ENCODE peak calls at places on chromosomes 2 and 18, in six cellular contexts. One of them, this sample, is unnamed.

GRCh38 chr2:153543639-153544071 is 65.1 kb upstream of the RPRM start:
- DNase-seq in stomach: no peak
- DNase-seq in fibroblast of lung: no peak
- DNase-seq in cardiac muscle cell: no peak
- DNase-seq in right lobe of liver: no peak
- DNase-seq in ascending aorta: no peak
- DNase-seq in this sample: no peak

GRCh38 chr2:240926516-240927389 is 20.6 kb downstream of the CROCC2 start:
- DNase-seq in stomach: peak; percentile 25
- DNase-seq in fibroblast of lung: peak; percentile 48
- DNase-seq in cardiac muscle cell: peak; percentile 50
- DNase-seq in right lobe of liver: no peak
- DNase-seq in ascending aorta: no peak
- DNase-seq in this sample: peak; percentile 28

GRCh38 chr2:119474371-119475224 is 42.9 kb downstream of the TMEM37 start:
- DNase-seq in stomach: peak; percentile 16
- DNase-seq in fibroblast of lung: no peak
- DNase-seq in cardiac muscle cell: no peak
- DNase-seq in right lobe of liver: no peak
- DNase-seq in ascending aorta: no peak
- DNase-seq in this sample: no peak

GRCh38 chr2:236862961-236863728 is 222.5 kb upstream of the COPS8 start:
- DNase-seq in stomach: peak; percentile 14
- DNase-seq in fibroblast of lung: peak; percentile 52
- DNase-seq in cardiac muscle cell: peak; percentile 53
- DNase-seq in right lobe of liver: no peak
- DNase-seq in ascending aorta: no peak
- DNase-seq in this sample: no peak

GRCh38 chr2:118055512-118056164 is 32.6 kb upstream of the INSIG2 start:
- DNase-seq in stomach: no peak
- DNase-seq in fibroblast of lung: no peak
- DNase-seq in cardiac muscle cell: no peak
- DNase-seq in right lobe of liver: no peak
- DNase-seq in ascending aorta: no peak
- DNase-seq in this sample: no peak

GRCh38 chr18:48732767-48733424 is 194.1 kb downstream of the CTIF start:
- DNase-seq in stomach: no peak
- DNase-seq in fibroblast of lung: no peak
- DNase-seq in cardiac muscle cell: no peak
- DNase-seq in right lobe of liver: no peak
- DNase-seq in ascending aorta: no peak
- DNase-seq in this sample: no peak

GRCh38 chr2:53913721-53914120 is 54.0 kb upstream of the GPR75 start:
- DNase-seq in stomach: no peak
- DNase-seq in fibroblast of lung: peak; percentile 32
- DNase-seq in cardiac muscle cell: peak; percentile 67
- DNase-seq in right lobe of liver: no peak
- DNase-seq in ascending aorta: no peak
- DNase-seq in this sample: no peak

GRCh38 chr18:5543854-5544389 is at the start of gene EPB41L3:
- DNase-seq in stomach: no peak
- DNase-seq in fibroblast of lung: peak; percentile 31
- DNase-seq in cardiac muscle cell: peak; percentile 54
- DNase-seq in right lobe of liver: peak; percentile 60
- DNase-seq in ascending aorta: no peak
- DNase-seq in this sample: peak; percentile 75

GRCh38 chr2:134284119-134284670 is 30.3 kb downstream of the MGAT5 start:
- DNase-seq in stomach: no peak
- DNase-seq in fibroblast of lung: peak; percentile 49
- DNase-seq in cardiac muscle cell: no peak
- DNase-seq in right lobe of liver: no peak
- DNase-seq in ascending aorta: no peak
- DNase-seq in this sample: no peak

GRCh38 chr2:69762513-69763494 is 20.9 kb downstream of the ANXA4 start:
- DNase-seq in stomach: peak; percentile 42
- DNase-seq in fibroblast of lung: no peak
- DNase-seq in cardiac muscle cell: peak; percentile 21
- DNase-seq in right lobe of liver: no peak
- DNase-seq in ascending aorta: no peak
- DNase-seq in this sample: peak; percentile 33

GRCh38 chr18:43031169-43031568 is 84.3 kb downstream of the RIT2 start:
- DNase-seq in stomach: no peak
- DNase-seq in fibroblast of lung: no peak
- DNase-seq in cardiac muscle cell: no peak
- DNase-seq in right lobe of liver: no peak
- DNase-seq in ascending aorta: no peak
- DNase-seq in this sample: no peak

GRCh38 chr2:15909736-15910135 is 30.6 kb upstream of the MYCN start:
- DNase-seq in stomach: no peak
- DNase-seq in fibroblast of lung: no peak
- DNase-seq in cardiac muscle cell: no peak
- DNase-seq in right lobe of liver: no peak
- DNase-seq in ascending aorta: no peak
- DNase-seq in this sample: no peak

GRCh38 chr2:209368924-209369323 is 54.9 kb upstream of the MAP2 start:
- DNase-seq in stomach: peak; percentile 74
- DNase-seq in fibroblast of lung: peak; percentile 95
- DNase-seq in cardiac muscle cell: peak; percentile 91
- DNase-seq in right lobe of liver: peak; percentile 54
- DNase-seq in ascending aorta: peak; percentile 19
- DNase-seq in this sample: peak; percentile 38

GRCh38 chr2:17879137-17879912 is 858 bp downstream of the KCNS3 start:
- DNase-seq in stomach: peak; percentile 75
- DNase-seq in fibroblast of lung: peak; percentile 62
- DNase-seq in cardiac muscle cell: peak; percentile 38
- DNase-seq in right lobe of liver: peak; percentile 63
- DNase-seq in ascending aorta: no peak
- DNase-seq in this sample: peak; percentile 85

GRCh38 chr18:57060814-57061213 is 86.1 kb upstream of the BOD1L2 start:
- DNase-seq in stomach: no peak
- DNase-seq in fibroblast of lung: no peak
- DNase-seq in cardiac muscle cell: no peak
- DNase-seq in right lobe of liver: no peak
- DNase-seq in ascending aorta: no peak
- DNase-seq in this sample: no peak

GRCh38 chr2:151728736-151729415 is 5.4 kb downstream of the NEB start:
- DNase-seq in stomach: no peak
- DNase-seq in fibroblast of lung: no peak
- DNase-seq in cardiac muscle cell: no peak
- DNase-seq in right lobe of liver: no peak
- DNase-seq in ascending aorta: no peak
- DNase-seq in this sample: no peak

GRCh38 chr2:123732563-123732962 is 292.5 kb upstream of the CNTNAP5 start:
- DNase-seq in stomach: no peak
- DNase-seq in fibroblast of lung: no peak
- DNase-seq in cardiac muscle cell: no peak
- DNase-seq in right lobe of liver: no peak
- DNase-seq in ascending aorta: no peak
- DNase-seq in this sample: no peak

GRCh38 chr2:199100326-199101110 is 357.2 kb downstream of the SATB2 start:
- DNase-seq in stomach: no peak
- DNase-seq in fibroblast of lung: peak; percentile 49
- DNase-seq in cardiac muscle cell: no peak
- DNase-seq in right lobe of liver: no peak
- DNase-seq in ascending aorta: no peak
- DNase-seq in this sample: no peak

GRCh38 chr18:67615876-67616275 is 99.4 kb upstream of the DSEL start:
- DNase-seq in stomach: no peak
- DNase-seq in fibroblast of lung: no peak
- DNase-seq in cardiac muscle cell: no peak
- DNase-seq in right lobe of liver: no peak
- DNase-seq in ascending aorta: no peak
- DNase-seq in this sample: no peak

GRCh38 chr2:48249093-48249492 is 280.9 kb upstream of the STON1 start:
- DNase-seq in stomach: no peak
- DNase-seq in fibroblast of lung: peak; percentile 92
- DNase-seq in cardiac muscle cell: peak; percentile 76
- DNase-seq in right lobe of liver: no peak
- DNase-seq in ascending aorta: no peak
- DNase-seq in this sample: no peak

GRCh38 chr18:58257461-58257860 is 213.4 kb downstream of the NEDD4L start:
- DNase-seq in stomach: no peak
- DNase-seq in fibroblast of lung: peak; percentile 47
- DNase-seq in cardiac muscle cell: peak; percentile 17
- DNase-seq in right lobe of liver: no peak
- DNase-seq in ascending aorta: no peak
- DNase-seq in this sample: no peak

GRCh38 chr2:112321375-112322320 is 46.3 kb downstream of the ZC3H6 start:
- DNase-seq in stomach: no peak
- DNase-seq in fibroblast of lung: no peak
- DNase-seq in cardiac muscle cell: no peak
- DNase-seq in right lobe of liver: no peak
- DNase-seq in ascending aorta: no peak
- DNase-seq in this sample: no peak

GRCh38 chr2:96147593-96148201 is 2.5 kb upstream of the DUSP2 start:
- DNase-seq in stomach: no peak
- DNase-seq in fibroblast of lung: no peak
- DNase-seq in cardiac muscle cell: no peak
- DNase-seq in right lobe of liver: no peak
- DNase-seq in ascending aorta: peak; percentile 9
- DNase-seq in this sample: no peak

GRCh38 chr18:61153571-61153970 is 179.7 kb upstream of the CDH20 start:
- DNase-seq in stomach: no peak
- DNase-seq in fibroblast of lung: no peak
- DNase-seq in cardiac muscle cell: no peak
- DNase-seq in right lobe of liver: no peak
- DNase-seq in ascending aorta: no peak
- DNase-seq in this sample: no peak

GRCh38 chr18:45249306-45249705 is 366.0 kb upstream of the SLC14A2 start:
- DNase-seq in stomach: no peak
- DNase-seq in fibroblast of lung: peak; percentile 60
- DNase-seq in cardiac muscle cell: peak; percentile 41
- DNase-seq in right lobe of liver: no peak
- DNase-seq in ascending aorta: no peak
- DNase-seq in this sample: no peak

GRCh38 chr2:135657806-135658582 is 83.7 kb upstream of the UBXN4 start:
- DNase-seq in stomach: no peak
- DNase-seq in fibroblast of lung: no peak
- DNase-seq in cardiac muscle cell: no peak
- DNase-seq in right lobe of liver: no peak
- DNase-seq in ascending aorta: no peak
- DNase-seq in this sample: no peak

GRCh38 chr2:226185613-226186211 is 613.9 kb downstream of the IRS1 start:
- DNase-seq in stomach: no peak
- DNase-seq in fibroblast of lung: peak; percentile 97
- DNase-seq in cardiac muscle cell: peak; percentile 91
- DNase-seq in right lobe of liver: no peak
- DNase-seq in ascending aorta: no peak
- DNase-seq in this sample: no peak

GRCh38 chr18:46849007-46849406 is 68.3 kb downstream of the PIAS2 start:
- DNase-seq in stomach: no peak
- DNase-seq in fibroblast of lung: no peak
- DNase-seq in cardiac muscle cell: no peak
- DNase-seq in right lobe of liver: no peak
- DNase-seq in ascending aorta: no peak
- DNase-seq in this sample: no peak
- H3K4me1 ChIP-seq in stomach: no peaks in the 10 kb centered on the region
- H3K4me1 ChIP-seq in fibroblast of lung: no peaks in the 10 kb centered on the region
- H3K4me1 ChIP-seq in cardiac muscle cell: no peaks in the 10 kb centered on the region
- H3K4me1 ChIP-seq in right lobe of liver: no peaks in the 10 kb centered on the region
- H3K4me1 ChIP-seq in ascending aorta: no peaks in the 10 kb centered on the region
- H3K4me1 ChIP-seq in this sample: no peaks in the 10 kb centered on the region

DNA sequence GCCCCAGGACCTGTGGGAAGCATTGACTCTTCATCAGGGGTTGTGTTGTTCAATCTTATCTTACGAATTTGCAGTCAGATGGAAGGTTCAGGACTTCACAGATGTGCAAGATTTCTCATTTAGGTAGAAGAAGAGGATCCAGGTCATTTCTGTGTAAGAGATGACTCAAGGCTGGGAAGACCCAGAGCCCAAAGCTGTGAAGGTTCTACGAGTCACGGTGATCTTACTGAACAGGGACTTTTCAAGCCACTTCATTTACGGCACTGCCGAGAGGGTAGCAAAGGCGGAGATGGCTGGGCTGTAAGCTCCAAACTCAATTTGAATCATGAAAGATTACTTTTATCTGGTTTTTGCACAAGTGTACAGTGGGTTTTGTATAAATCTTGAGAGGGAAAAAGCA is 228.0 kb upstream of the MEX3C start:
- DNase-seq in stomach: no peak
- DNase-seq in fibroblast of lung: no peak
- DNase-seq in cardiac muscle cell: no peak
- DNase-seq in right lobe of liver: no peak
- DNase-seq in ascending aorta: no peak
- DNase-seq in this sample: no peak
- H3K4me3 ChIP-seq in stomach: no peak overlapping the region
- H3K4me3 ChIP-seq in fibroblast of lung: no peak overlapping the region
- H3K4me3 ChIP-seq in cardiac muscle cell: no peak overlapping the region
- H3K4me3 ChIP-seq in right lobe of liver: no peak overlapping the region
- H3K4me3 ChIP-seq in ascending aorta: no peak overlapping the region
- H3K4me3 ChIP-seq in this sample: no peak overlapping the region

GRCh38 chr2:109452318-109453305 is 161.2 kb downstream of the SEPTIN10 start:
- DNase-seq in stomach: no peak
- DNase-seq in fibroblast of lung: no peak
- DNase-seq in cardiac muscle cell: no peak
- DNase-seq in right lobe of liver: no peak
- DNase-seq in ascending aorta: no peak
- DNase-seq in this sample: no peak

GRCh38 chr2:109451671-109452070 is 162.1 kb downstream of the SEPTIN10 start:
- DNase-seq in stomach: no peak
- DNase-seq in fibroblast of lung: no peak
- DNase-seq in cardiac muscle cell: no peak
- DNase-seq in right lobe of liver: no peak
- DNase-seq in ascending aorta: no peak
- DNase-seq in this sample: no peak

GRCh38 chr2:109454764-109455394 is 158.9 kb downstream of the SEPTIN10 start:
- DNase-seq in stomach: no peak
- DNase-seq in fibroblast of lung: no peak
- DNase-seq in cardiac muscle cell: no peak
- DNase-seq in right lobe of liver: no peak
- DNase-seq in ascending aorta: no peak
- DNase-seq in this sample: no peak

GRCh38 chr2:109454304-109454703 is 159.5 kb downstream of the SEPTIN10 start:
- DNase-seq in stomach: no peak
- DNase-seq in fibroblast of lung: no peak
- DNase-seq in cardiac muscle cell: no peak
- DNase-seq in right lobe of liver: no peak
- DNase-seq in ascending aorta: no peak
- DNase-seq in this sample: no peak

GRCh38 chr2:109453596-109453995 is 160.2 kb downstream of the SEPTIN10 start:
- DNase-seq in stomach: no peak
- DNase-seq in fibroblast of lung: no peak
- DNase-seq in cardiac muscle cell: no peak
- DNase-seq in right lobe of liver: peak; percentile 90
- DNase-seq in ascending aorta: no peak
- DNase-seq in this sample: no peak
- TF ChIP-seq CTCF in stomach: no peak
- TF ChIP-seq CTCF in fibroblast of lung: no peak
- TF ChIP-seq CTCF in cardiac muscle cell: no peak
- TF ChIP-seq CTCF in right lobe of liver: no peak
- TF ChIP-seq CTCF in ascending aorta: no peak
- TF ChIP-seq CTCF in this sample: no peak

DNA sequence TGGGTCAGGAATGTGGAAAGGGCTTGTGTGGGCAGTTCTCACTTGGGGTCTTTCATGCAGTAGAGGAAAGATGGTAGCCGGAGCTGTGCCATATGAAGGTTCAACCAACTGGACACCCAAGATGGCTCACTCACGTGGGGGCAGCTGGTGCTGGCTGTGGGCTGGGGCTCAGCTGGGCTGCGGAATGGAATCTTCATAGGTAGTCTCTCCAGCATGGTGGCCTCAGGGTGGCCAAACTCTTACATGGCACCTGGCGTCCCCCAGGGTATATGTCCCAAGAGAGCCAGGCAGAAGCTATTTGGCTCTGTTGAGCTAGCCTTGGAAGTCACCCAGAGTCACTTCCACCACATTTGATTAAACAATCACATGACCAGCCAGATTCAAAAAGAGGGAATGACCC is 163.1 kb upstream of the KLHL29 start:
- DNase-seq in stomach: no peak
- DNase-seq in fibroblast of lung: no peak
- DNase-seq in cardiac muscle cell: no peak
- DNase-seq in right lobe of liver: no peak
- DNase-seq in ascending aorta: no peak
- DNase-seq in this sample: no peak
- H3K4me1 ChIP-seq in stomach: no peaks in the 10 kb centered on the region
- H3K4me1 ChIP-seq in fibroblast of lung: no peaks in the 10 kb centered on the region
- H3K4me1 ChIP-seq in cardiac muscle cell: no peaks in the 10 kb centered on the region
- H3K4me1 ChIP-seq in right lobe of liver: no peaks in the 10 kb centered on the region
- H3K4me1 ChIP-seq in ascending aorta: no peaks in the 10 kb centered on the region
- H3K4me1 ChIP-seq in this sample: no peaks in the 10 kb centered on the region

This sample was measured in testis.